ENCODE peak calls at places on chromosomes 4 and X, in five cellular contexts. Z is activated CD8-positive, alpha-beta T cell treated with anti-CD3 and anti-CD28 coated beads for 36 hours; G is left ventricle myocardium inferior; J is Peyer's patch; N is endodermal cell. B is an unnamed sample.

GRCh38 chr4:131052646-131053045 is 1956.7 kb downstream of the C4orf33 start:
- DNase-seq in G (no peak), Z (no peak), J (no peak), N (no peak), B (no peak)

GRCh38 chr4:20638825-20639224 is 61.4 kb upstream of the PACRGL start:
- DNase-seq in G (no peak), J (no peak), N (no peak), Z (no peak), B (no peak)

GRCh38 chr4:173014113-173014558 is 154.5 kb upstream of the GALNT7 start:
- DNase-seq in G (peak), N (peak), Z (no peak), J (no peak), B (no peak)

GRCh38 chrX:17968367-17968766 is 107.3 kb upstream of the RAI2 start:
- DNase-seq in J (no peak), Z (no peak), G (no peak), N (no peak), B (no peak)

GRCh38 chr4:6035786-6036185 is 17.6 kb upstream of the C4orf50 start:
- DNase-seq in G (no peak), Z (no peak), J (no peak), N (no peak), B (no peak)

GRCh38 chrX:41491267-41492004 is 44.3 kb downstream of the NYX start:
- DNase-seq in Z (no peak), N (peak), J (no peak), G (no peak), B (no peak)

GRCh38 chr4:10186228-10187214 is 69.9 kb upstream of the WDR1 start:
- DNase-seq in N (no peak), Z (no peak), G (no peak), J (no peak), B (no peak)

GRCh38 chr4:126939401-126939800 is 693.4 kb upstream of the INTU start:
- DNase-seq in N (no peak), Z (no peak), J (no peak), G (no peak), B (no peak)

GRCh38 chr4:37555324-37555723 is 130.9 kb downstream of the RELL1 start:
- DNase-seq in Z (no peak), N (no peak), J (no peak), G (no peak), B (no peak)

GRCh38 chrX:37594755-37595382 is 23.4 kb downstream of the LANCL3 start:
- DNase-seq in J (no peak), N (no peak), Z (no peak), G (no peak), B (no peak)

GRCh38 chr4:147863808-147864472 is 132.1 kb downstream of the ARHGAP10 start:
- DNase-seq in G (no peak), Z (no peak), N (no peak), J (no peak), B (no peak)

GRCh38 chr4:15649914-15650545 is 5.1 kb downstream of the FBXL5 start:
- DNase-seq in J (peak), Z (peak), G (no peak), N (peak), B (no peak)

GRCh38 chrX:1307626-1308340 is 28.8 kb upstream of the IL3RA start:
- DNase-seq in J (no peak), G (no peak), Z (peak), N (no peak), B (no peak)

GRCh38 chr4:47855350-47855749 is 17.5 kb upstream of the CORIN start:
- DNase-seq in N (no peak), Z (no peak), G (no peak), J (no peak), B (no peak)

GRCh38 chrX:26442340-26442739 is 226.4 kb downstream of the MAGEB5 start:
- DNase-seq in J (no peak), Z (no peak), G (no peak), N (no peak), B (no peak)

GRCh38 chr4:41796545-41797210 is 48.2 kb upstream of the PHOX2B start:
- DNase-seq in N (peak), Z (no peak), G (no peak), J (no peak), B (no peak)

GRCh38 chr4:7342581-7343352 is 92.0 kb downstream of the PSAPL1 start:
- DNase-seq in Z (no peak), G (peak), J (no peak), N (no peak), B (no peak)

GRCh38 chr4:140094701-140095420 is 59.1 kb downstream of the MAML3 start:
- DNase-seq in N (peak), Z (peak), J (peak), G (peak), B (peak)

GRCh38 chr4:139453041-139453370 is 915 bp upstream of the RAB33B start:
- DNase-seq in N (no peak), Z (peak), J (peak), G (no peak), B (no peak)

GRCh38 chrX:95076449-95076848 is 1402.4 kb downstream of the FAM133A start:
- DNase-seq in G (no peak), N (peak), Z (peak), J (no peak), B (no peak)

GRCh38 chr4:140049924-140050681 is 103.9 kb downstream of the MAML3 start:
- DNase-seq in J (no peak), Z (peak), N (peak), G (no peak), B (no peak)

GRCh38 chr4:141375855-141376254 is 155.2 kb downstream of the ZNF330 start:
- DNase-seq in G (no peak), N (peak), J (no peak), Z (no peak), B (no peak)

GRCh38 chrX:120672389-120672788 is 42.5 kb upstream of the C1GALT1C1 start:
- DNase-seq in J (no peak), Z (no peak), G (peak), N (no peak), B (no peak)

GRCh38 chrX:132488092-132488749 is 617 bp downstream of the MBNL3 start:
- DNase-seq in J (peak), G (no peak), N (no peak), Z (peak), B (no peak)

GRCh38 chr4:18021470-18021719 is 160 bp downstream of the LCORL start:
- DNase-seq in Z (no peak), G (no peak), N (no peak), J (no peak), B (no peak)

GRCh38 chr4:7826176-7826908 is 113.3 kb downstream of the AFAP1 start:
- DNase-seq in J (no peak), Z (no peak), N (no peak), G (no peak), B (no peak)

GRCh38 chrX:119784747-119785446 is 6.5 kb downstream of the RPL39 start:
- DNase-seq in Z (peak), J (peak), N (peak), G (no peak), B (no peak)

GRCh38 chr4:123116412-123116811 is 194.0 kb upstream of the NUDT6 start:
- DNase-seq in G (no peak), Z (no peak), N (no peak), J (no peak), B (no peak)

GRCh38 chrX:9503261-9503660 is 38.4 kb downstream of the TBL1X start:
- DNase-seq in N (no peak), J (no peak), G (no peak), Z (no peak), B (no peak)

GRCh38 chrX:9495496-9495895 is 30.6 kb downstream of the TBL1X start:
- DNase-seq in Z (no peak), N (no peak), J (no peak), G (no peak), B (no peak)

GRCh38 chrX:9500584-9500983 is 35.7 kb downstream of the TBL1X start:
- DNase-seq in Z (no peak), G (no peak), N (no peak), J (no peak), B (no peak)

GRCh38 chrX:9498236-9498635 is 33.4 kb downstream of the TBL1X start:
- DNase-seq in Z (no peak), J (no peak), N (no peak), G (no peak), B (no peak)

GRCh38 chrX:9501362-9501761 is 36.5 kb downstream of the TBL1X start:
- DNase-seq in Z (no peak), G (no peak), J (no peak), N (peak), B (no peak)
- TF ChIP-seq CTCF in Z (no peak), G (no peak), J (no peak), N (peak), B (no peak)

GRCh38 chr4:102139932-102140331 is 205.3 kb downstream of the SLC39A8 start:
- DNase-seq in G (no peak), J (no peak), Z (no peak), N (no peak), B (no peak)
- TF ChIP-seq CTCF in G (no peak), J (no peak), Z (no peak), N (no peak), B (no peak)

GRCh38 chrX:49695276-49696180 is at the start of gene PAGE1:
- DNase-seq in N (peak), J (no peak), Z (no peak), G (no peak), B (no peak)
- TF ChIP-seq CTCF in N (no peak), J (no peak), Z (no peak), G (no peak), B (no peak)

GRCh38 chrX:153569475-153569874 is 29.5 kb downstream of the CCNQ start:
- DNase-seq in J (no peak), N (no peak), G (no peak), Z (no peak), B (no peak)

GRCh38 chrX:153571159-153571908 is 27.6 kb downstream of the CCNQ start:
- DNase-seq in Z (no peak), J (no peak), N (no peak), G (no peak), B (no peak)

GRCh38 chrX:153565996-153566580 is 32.9 kb downstream of the CCNQ start:
- DNase-seq in J (no peak), Z (no peak), N (peak), G (no peak), B (no peak)

GRCh38 chrX:153572601-153573000 is 26.3 kb downstream of the CCNQ start:
- DNase-seq in N (no peak), Z (no peak), J (no peak), G (no peak), B (no peak)

GRCh38 chrX:153568612-153569011 is 30.3 kb downstream of the CCNQ start:
- DNase-seq in J (no peak), Z (no peak), N (peak), G (no peak), B (no peak)
- TF ChIP-seq CTCF in J (no peak), Z (no peak), N (peak), G (no peak), B (no peak)

GRCh38 chr4:165016971-165017370 is 14.8 kb upstream of the TRIM60 start:
- DNase-seq in N (peak), G (no peak), J (no peak), Z (no peak), B (no peak)
- TF ChIP-seq CTCF in N (peak), G (no peak), J (no peak), Z (no peak), B (no peak)

B was measured in activated B cell treated with CpG ODN at 0.5 μM for 24 hours.